ENCODE peak calls at places on chromosomes 3 and 15, in seven cellular contexts. V, Y, N, K, R, C and W are unnamed samples.

GRCh38 chr3:54698059-54698458 is 229.8 kb downstream of the LRTM1 start:
- DNase-seq in C (no peak), K (no peak), N (no peak), Y (no peak), V (no peak), R (no peak), W (no peak)

GRCh38 chr3:64443553-64444331 is 218.5 kb upstream of the PRICKLE2 start:
- DNase-seq in N (peak), C (peak), V (no peak), K (no peak), Y (no peak), R (no peak), W (no peak)

GRCh38 chr3:12193485-12194165 is 34.9 kb upstream of the TIMP4 start:
- DNase-seq in V (no peak), R (peak), N (no peak), C (peak), Y (no peak), K (peak), W (no peak)

GRCh38 chr3:63693351-63693750 is 40.9 kb downstream of the SNTN start:
- DNase-seq in K (no peak), V (no peak), R (no peak), Y (no peak), N (no peak), C (no peak), W (no peak)

GRCh38 chr3:18758047-18758704 is 333.0 kb upstream of the SATB1 start:
- DNase-seq in R (no peak), K (no peak), Y (no peak), V (no peak), N (no peak), C (no peak), W (no peak)

GRCh38 chr3:143699351-143699750 is 148.9 kb downstream of the SLC9A9 start:
- DNase-seq in K (no peak), C (no peak), R (no peak), N (no peak), V (no peak), Y (no peak), W (no peak)

GRCh38 chr3:51799879-51800757 is 21.1 kb upstream of the IQCF6 start:
- DNase-seq in V (no peak), C (peak), N (no peak), K (peak), Y (no peak), R (no peak), W (no peak)

GRCh38 chr15:50825946-50826345 is 60.4 kb upstream of the SPPL2A start:
- DNase-seq in N (no peak), V (no peak), C (no peak), K (no peak), R (no peak), Y (no peak), W (no peak)

GRCh38 chr3:128491900-128492352 is 1.1 kb downstream of the GATA2 start:
- DNase-seq in C (peak), K (no peak), N (peak), R (no peak), V (peak), Y (no peak), W (no peak)

GRCh38 chr3:47295322-47295721 is 12.6 kb downstream of the KLHL18 start:
- DNase-seq in C (no peak), Y (no peak), V (no peak), N (no peak), K (no peak), R (no peak), W (no peak)

GRCh38 chr3:42497009-42497731 is 5.3 kb upstream of the VIPR1 start:
- DNase-seq in R (peak), Y (peak), K (no peak), C (no peak), N (peak), V (peak), W (no peak)

GRCh38 chr3:187765342-187765741 is 20.1 kb upstream of the BCL6 start:
- DNase-seq in K (no peak), Y (no peak), N (no peak), V (no peak), R (no peak), C (peak), W (no peak)

GRCh38 chr3:105505167-105505566 is 138.5 kb downstream of the ALCAM start:
- DNase-seq in Y (no peak), V (no peak), N (no peak), R (no peak), K (no peak), C (no peak), W (no peak)

GRCh38 chr15:73328149-73328820 is 40.5 kb downstream of the HCN4 start:
- DNase-seq in Y (no peak), N (no peak), R (no peak), K (no peak), C (no peak), V (peak), W (no peak)

GRCh38 chr15:60343221-60343970 is 54.4 kb downstream of the ANXA2 start:
- DNase-seq in V (no peak), Y (no peak), N (no peak), K (no peak), R (no peak), C (no peak), W (no peak)

GRCh38 chr3:60708191-60708975 is 542.9 kb downstream of the FHIT start:
- DNase-seq in R (no peak), C (peak), Y (no peak), N (no peak), V (no peak), K (peak), W (no peak)

GRCh38 chr3:71908001-71908400 is 123.1 kb upstream of the PROK2 start:
- DNase-seq in N (no peak), Y (no peak), V (no peak), C (no peak), R (no peak), K (no peak), W (no peak)

GRCh38 chr15:72516734-72517133 is 42.6 kb downstream of the ARIH1 start:
- DNase-seq in N (no peak), Y (no peak), C (no peak), V (no peak), K (no peak), R (no peak), W (no peak)

GRCh38 chr3:16516695-16517481 is 3.4 kb upstream of the RFTN1 start:
- DNase-seq in Y (no peak), V (no peak), N (peak), C (peak), R (no peak), K (peak), W (no peak)

GRCh38 chr3:11522398-11522715 is 121.4 kb downstream of the VGLL4 start:
- DNase-seq in C (no peak), R (no peak), K (no peak), N (no peak), V (peak), Y (no peak), W (no peak)

GRCh38 chr3:184741798-184742675 is 30.2 kb upstream of the MAGEF1 start:
- DNase-seq in V (no peak), K (no peak), N (no peak), C (no peak), Y (no peak), R (peak), W (no peak)

GRCh38 chr3:167958141-167958540 is 137.6 kb downstream of the GOLIM4 start:
- DNase-seq in C (peak), V (no peak), R (no peak), N (no peak), K (no peak), Y (no peak), W (no peak)

GRCh38 chr3:123370819-123371218 is 78.1 kb downstream of the ADCY5 start:
- DNase-seq in N (no peak), V (peak), C (no peak), R (no peak), K (no peak), Y (no peak), W (no peak)

GRCh38 chr3:123369085-123369484 is 79.8 kb downstream of the ADCY5 start:
- DNase-seq in R (no peak), K (no peak), Y (no peak), C (no peak), N (no peak), V (peak), W (no peak)

GRCh38 chr3:123367467-123368154 is 81.3 kb downstream of the ADCY5 start:
- DNase-seq in C (no peak), V (peak), K (no peak), R (no peak), Y (no peak), N (no peak), W (no peak)

GRCh38 chr3:123361019-123361418 is 87.9 kb downstream of the ADCY5 start:
- DNase-seq in N (no peak), R (no peak), K (no peak), V (peak), Y (peak), C (no peak), W (no peak)

DNA sequence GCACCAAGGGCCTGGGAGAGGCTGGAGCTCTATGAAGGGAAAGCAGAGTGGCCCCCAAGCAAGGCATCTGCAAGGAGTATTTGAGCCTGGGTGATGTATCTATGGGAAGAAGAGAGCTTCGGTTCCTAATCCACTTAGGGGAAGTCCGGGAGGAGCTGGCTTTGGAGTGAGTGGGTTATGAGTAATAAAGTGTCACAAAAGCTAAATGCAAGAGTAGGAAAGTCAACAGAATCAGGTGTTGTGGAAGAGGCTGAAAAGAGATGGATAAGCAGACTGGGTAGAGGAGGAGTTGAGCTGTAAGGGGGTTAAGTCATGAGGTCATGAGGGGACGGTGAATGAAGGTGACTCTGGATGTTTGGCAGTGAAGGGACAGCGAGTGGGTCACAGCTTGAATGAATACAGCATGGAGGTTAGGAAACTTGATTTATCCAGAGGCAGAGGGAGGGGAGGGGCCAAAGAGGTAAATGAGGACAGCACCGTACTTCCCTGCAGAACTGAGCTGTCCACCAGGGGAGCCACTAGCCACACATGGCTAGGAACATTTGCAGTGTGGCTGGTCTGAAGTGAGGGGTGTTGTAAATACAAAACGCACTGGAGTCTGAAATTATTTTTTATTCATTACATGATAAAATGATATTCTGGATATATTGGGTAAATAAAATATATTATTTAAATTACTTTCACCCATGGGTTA is 83.3 kb downstream of the ADCY5 start:
- DNase-seq in N (no peak), Y (peak), V (peak), C (no peak), R (no peak), K (no peak), W (no peak)
- TF ChIP-seq CTCF in N (peak), Y (peak), V (no peak), C (peak), R (no peak), K (peak), W (no peak)

DNA sequence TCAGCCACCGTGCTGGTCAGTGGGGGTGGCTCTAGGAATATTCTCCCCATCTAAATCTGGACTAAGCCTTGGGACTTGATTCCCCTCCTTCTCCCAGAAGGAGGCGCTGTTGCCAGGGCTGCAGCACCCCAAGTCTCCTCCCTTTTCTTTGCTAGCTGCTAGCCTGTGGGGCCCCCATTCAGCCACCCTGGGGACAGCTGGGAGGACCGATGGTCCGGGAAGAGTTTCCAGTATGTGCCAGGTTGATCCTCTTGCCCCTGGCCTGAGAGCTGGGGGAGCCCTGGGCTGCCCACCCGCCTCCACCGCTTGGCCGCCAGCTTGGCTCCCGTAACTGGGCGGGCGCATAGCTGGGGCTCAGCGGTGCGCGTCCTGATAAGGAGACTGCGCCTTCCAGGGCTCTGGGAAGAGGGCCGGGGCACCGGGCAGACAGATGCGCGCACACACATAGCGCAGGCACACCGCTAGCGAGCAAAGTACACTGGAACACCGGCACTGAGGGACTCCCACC is 4.2 kb downstream of the SMAD6 start:
- DNase-seq in R (peak), Y (peak), C (peak), K (no peak), V (no peak), N (peak), W (no peak)
- TF ChIP-seq CTCF in R (peak), Y (peak), C (peak), K (peak), V (no peak), N (peak), W (no peak)

GRCh38 chr3:106824856-106825255 is 552.4 kb upstream of the CCDC54 start:
- DNase-seq in R (no peak), Y (peak), V (no peak), K (peak), C (peak), N (no peak), W (no peak)
- TF ChIP-seq CTCF in R (no peak), Y (no peak), V (no peak), K (peak), C (peak), N (no peak), W (no peak)

GRCh38 chr3:153513236-153513635 is 351.2 kb downstream of the RAP2B start:
- DNase-seq in R (no peak), C (peak), Y (peak), V (no peak), N (no peak), K (no peak), W (no peak)
- TF ChIP-seq CTCF in R (no peak), C (peak), Y (no peak), V (no peak), N (no peak), K (peak), W (no peak)